ENCODE peak calls at places on chromosomes 1 and 21, in six cellular contexts. U is NT2/D1; J is NCI-H1105; L is CD4-positive, alpha-beta memory T cell; I is activated B cell treated with CpG ODN at 0.5 μM for 24 hours; Z is amniotic stem cell. F is an unnamed sample.

GRCh38 chr1:119712342-119713038 is 756 bp downstream of the PHGDH start:
- DNase-seq in Z (peak), J (peak), I (peak), L (no peak), U (peak), F (peak)

GRCh38 chr1:55877440-55878232 is 662.5 kb upstream of the USP24 start:
- DNase-seq in Z (no peak), J (no peak), L (no peak), U (no peak), I (no peak), F (no peak)

GRCh38 chr1:16993521-16994038 is 13.2 kb upstream of the MFAP2 start:
- DNase-seq in J (no peak), U (no peak), I (no peak), Z (no peak), L (no peak), F (no peak)

GRCh38 chr1:156464335-156464734 is 36.2 kb downstream of the MEF2D start:
- DNase-seq in I (no peak), J (no peak), U (no peak), L (no peak), Z (no peak), F (no peak)

GRCh38 chr1:184212649-184213314 is 161.3 kb downstream of the TSEN15 start:
- DNase-seq in U (peak), J (no peak), Z (no peak), L (no peak), I (no peak), F (no peak)

GRCh38 chr1:208728815-208729214 is 484.6 kb upstream of the PLXNA2 start:
- DNase-seq in I (no peak), J (no peak), L (no peak), Z (no peak), U (no peak), F (no peak)

GRCh38 chr1:39720094-39720999 is 18.3 kb upstream of the PPIE start:
- DNase-seq in J (peak), L (peak), Z (peak), I (no peak), U (peak), F (peak)

GRCh38 chr1:186819563-186819962 is 9.2 kb upstream of the PLA2G4A start:
- DNase-seq in I (no peak), U (no peak), L (no peak), J (no peak), Z (no peak), F (no peak)

GRCh38 chr1:184156521-184157395 is 105.2 kb downstream of the TSEN15 start:
- DNase-seq in I (no peak), J (no peak), U (no peak), Z (no peak), L (no peak), F (no peak)

GRCh38 chr1:242718967-242719366 is 194.5 kb upstream of the PLD5 start:
- DNase-seq in L (no peak), Z (no peak), I (no peak), U (no peak), J (no peak), F (no peak)

GRCh38 chr21:35206141-35207125 is 157.3 kb upstream of the RUNX1 start:
- DNase-seq in U (no peak), L (no peak), Z (no peak), I (no peak), J (no peak), F (no peak)

GRCh38 chr1:187685338-187685737 is 856.6 kb downstream of the PLA2G4A start:
- DNase-seq in U (no peak), J (no peak), L (no peak), Z (no peak), I (no peak), F (no peak)

GRCh38 chr1:228213917-228214808 is 6.3 kb downstream of the OBSCN start:
- DNase-seq in L (no peak), J (no peak), Z (no peak), I (no peak), U (no peak), F (no peak)

GRCh38 chr1:74375376-74375775 is 137.0 kb downstream of the LRRC53 start:
- DNase-seq in U (no peak), I (no peak), J (no peak), L (no peak), Z (no peak), F (no peak)

GRCh38 chr1:85259866-85260345 is 444 bp upstream of the C1orf52 start:
- DNase-seq in L (no peak), U (no peak), I (no peak), Z (no peak), J (no peak), F (no peak)

GRCh38 chr1:115727706-115728249 is 40.7 kb downstream of the CASQ2 start:
- DNase-seq in I (no peak), L (no peak), Z (no peak), J (no peak), U (no peak), F (no peak)

GRCh38 chr1:9249534-9250335 is 15.2 kb downstream of the H6PD start:
- DNase-seq in J (no peak), U (no peak), I (no peak), Z (no peak), L (no peak), F (no peak)